ENCODE peak calls at places on chromosome 17, in six cellular contexts. One of them, this sample, is unnamed. For H3K4me1, the result is how much of the 10 kb centered on the place peaks cover.

GRCh38 chr17:80859004-80859941 is 132.4 kb upstream of the CHMP6 start:
- DNase-seq in adrenal gland: peak
- DNase-seq in mucosa of descending colon: peak
- DNase-seq in OCI-LY7: no peak
- DNase-seq in stomach: peak
- DNase-seq in A549: peak
- DNase-seq in this sample: no peak

GRCh38 chr17:52178013-52178412 is 19.5 kb upstream of the CA10 start:
- DNase-seq in adrenal gland: no peak
- DNase-seq in mucosa of descending colon: no peak
- DNase-seq in OCI-LY7: no peak
- DNase-seq in stomach: no peak
- DNase-seq in A549: no peak
- DNase-seq in this sample: no peak

GRCh38 chr17:83191388-83192160 is 112.2 kb downstream of the METRNL start:
- DNase-seq in adrenal gland: no peak
- DNase-seq in mucosa of descending colon: no peak
- DNase-seq in OCI-LY7: no peak
- DNase-seq in stomach: no peak
- DNase-seq in A549: no peak
- DNase-seq in this sample: no peak

GRCh38 chr17:48613862-48614694 is 1.0 kb downstream of the HOXB8 start:
- DNase-seq in adrenal gland: peak
- DNase-seq in mucosa of descending colon: no peak
- DNase-seq in OCI-LY7: no peak
- DNase-seq in stomach: no peak
- DNase-seq in A549: peak
- DNase-seq in this sample: no peak

GRCh38 chr17:21502301-21502700 is 126.1 kb downstream of the KCNJ12 start:
- DNase-seq in adrenal gland: no peak
- DNase-seq in mucosa of descending colon: no peak
- DNase-seq in OCI-LY7: no peak
- DNase-seq in stomach: no peak
- DNase-seq in A549: no peak
- DNase-seq in this sample: no peak

GRCh38 chr17:42527932-42528331 is 8.1 kb upstream of the NAGLU start:
- DNase-seq in adrenal gland: no peak
- DNase-seq in mucosa of descending colon: no peak
- DNase-seq in OCI-LY7: no peak
- DNase-seq in stomach: no peak
- DNase-seq in A549: no peak
- DNase-seq in this sample: no peak

GRCh38 chr17:82838386-82839063 is 1.3 kb downstream of the ZNF750 start:
- DNase-seq in adrenal gland: peak
- DNase-seq in mucosa of descending colon: peak
- DNase-seq in OCI-LY7: no peak
- DNase-seq in stomach: no peak
- DNase-seq in A549: no peak
- DNase-seq in this sample: peak

GRCh38 chr17:80260791-80261158 is at the start of gene RNF213:
- DNase-seq in adrenal gland: peak
- DNase-seq in mucosa of descending colon: peak
- DNase-seq in OCI-LY7: peak
- DNase-seq in stomach: peak
- DNase-seq in A549: no peak
- DNase-seq in this sample: peak

GRCh38 chr17:81388612-81389367 is 6.5 kb upstream of the BAHCC1 start:
- DNase-seq in adrenal gland: peak
- DNase-seq in mucosa of descending colon: no peak
- DNase-seq in OCI-LY7: no peak
- DNase-seq in stomach: no peak
- DNase-seq in A549: peak
- DNase-seq in this sample: no peak

GRCh38 chr17:33664116-33664840 is 371.2 kb upstream of the ASIC2 start:
- DNase-seq in adrenal gland: no peak
- DNase-seq in mucosa of descending colon: no peak
- DNase-seq in OCI-LY7: no peak
- DNase-seq in stomach: no peak
- DNase-seq in A549: no peak
- DNase-seq in this sample: no peak

GRCh38 chr17:72432143-72432604 is 311.4 kb downstream of the SOX9 start:
- DNase-seq in adrenal gland: no peak
- DNase-seq in mucosa of descending colon: peak
- DNase-seq in OCI-LY7: no peak
- DNase-seq in stomach: no peak
- DNase-seq in A549: no peak
- DNase-seq in this sample: no peak

GRCh38 chr17:47791025-47791424 is 30.6 kb downstream of the OSBPL7 start:
- DNase-seq in adrenal gland: no peak
- DNase-seq in mucosa of descending colon: no peak
- DNase-seq in OCI-LY7: no peak
- DNase-seq in stomach: no peak
- DNase-seq in A549: no peak
- DNase-seq in this sample: no peak

GRCh38 chr17:71417142-71417541 is 703.7 kb upstream of the SOX9 start:
- DNase-seq in adrenal gland: no peak
- DNase-seq in mucosa of descending colon: no peak
- DNase-seq in OCI-LY7: no peak
- DNase-seq in stomach: no peak
- DNase-seq in A549: no peak
- DNase-seq in this sample: no peak

GRCh38 chr17:38405654-38406053 is 22.6 kb upstream of the ARHGAP23 start:
- DNase-seq in adrenal gland: no peak
- DNase-seq in mucosa of descending colon: no peak
- DNase-seq in OCI-LY7: no peak
- DNase-seq in stomach: no peak
- DNase-seq in A549: no peak
- DNase-seq in this sample: no peak

GRCh38 chr17:41784207-41784744 is 2.2 kb downstream of the JUP start:
- DNase-seq in adrenal gland: peak
- DNase-seq in mucosa of descending colon: peak
- DNase-seq in OCI-LY7: no peak
- DNase-seq in stomach: peak
- DNase-seq in A549: peak
- DNase-seq in this sample: no peak

GRCh38 chr17:68981288-68981687 is 26.1 kb upstream of the ABCA8 start:
- DNase-seq in adrenal gland: peak
- DNase-seq in mucosa of descending colon: peak
- DNase-seq in OCI-LY7: no peak
- DNase-seq in stomach: peak
- DNase-seq in A549: no peak
- DNase-seq in this sample: no peak

GRCh38 chr17:40553694-40554534 is 11.4 kb downstream of the CCR7 start:
- DNase-seq in adrenal gland: peak
- DNase-seq in mucosa of descending colon: peak
- DNase-seq in OCI-LY7: peak
- DNase-seq in stomach: peak
- DNase-seq in A549: no peak
- DNase-seq in this sample: peak

GRCh38 chr17:2595200-2595599 is 1.7 kb downstream of the PAFAH1B1 start:
- DNase-seq in adrenal gland: no peak
- DNase-seq in mucosa of descending colon: no peak
- DNase-seq in OCI-LY7: peak
- DNase-seq in stomach: no peak
- DNase-seq in A549: no peak
- DNase-seq in this sample: no peak

GRCh38 chr17:65064452-65065019 is 8.0 kb upstream of the GNA13 start:
- DNase-seq in adrenal gland: no peak
- DNase-seq in mucosa of descending colon: no peak
- DNase-seq in OCI-LY7: no peak
- DNase-seq in stomach: no peak
- DNase-seq in A549: peak
- DNase-seq in this sample: no peak

GRCh38 chr17:68600123-68600880 is 865 bp downstream of the FAM20A start:
- DNase-seq in adrenal gland: no peak
- DNase-seq in mucosa of descending colon: no peak
- DNase-seq in OCI-LY7: no peak
- DNase-seq in stomach: peak
- DNase-seq in A549: peak
- DNase-seq in this sample: peak

GRCh38 chr17:29933379-29933778 is 3.4 kb upstream of the SSH2 start:
- DNase-seq in adrenal gland: peak
- DNase-seq in mucosa of descending colon: peak
- DNase-seq in OCI-LY7: no peak
- DNase-seq in stomach: no peak
- DNase-seq in A549: peak
- DNase-seq in this sample: no peak

GRCh38 chr17:18962494-18962815 is 10.5 kb downstream of the SLC5A10 start:
- DNase-seq in adrenal gland: no peak
- DNase-seq in mucosa of descending colon: no peak
- DNase-seq in OCI-LY7: no peak
- DNase-seq in stomach: no peak
- DNase-seq in A549: no peak
- DNase-seq in this sample: no peak

GRCh38 chr17:78255953-78256704 is 24.7 kb downstream of the TMEM235 start:
- DNase-seq in adrenal gland: no peak
- DNase-seq in mucosa of descending colon: no peak
- DNase-seq in OCI-LY7: no peak
- DNase-seq in stomach: no peak
- DNase-seq in A549: no peak
- DNase-seq in this sample: peak

GRCh38 chr17:78257810-78258322 is 26.4 kb downstream of the TMEM235 start:
- DNase-seq in adrenal gland: peak
- DNase-seq in mucosa of descending colon: no peak
- DNase-seq in OCI-LY7: peak
- DNase-seq in stomach: peak
- DNase-seq in A549: no peak
- DNase-seq in this sample: peak

GRCh38 chr17:78255029-78255656 is 23.7 kb downstream of the TMEM235 start:
- DNase-seq in adrenal gland: no peak
- DNase-seq in mucosa of descending colon: no peak
- DNase-seq in OCI-LY7: no peak
- DNase-seq in stomach: no peak
- DNase-seq in A549: no peak
- DNase-seq in this sample: peak

GRCh38 chr17:78258323-78259229 is 27.1 kb downstream of the TMEM235 start:
- DNase-seq in adrenal gland: peak
- DNase-seq in mucosa of descending colon: peak
- DNase-seq in OCI-LY7: peak
- DNase-seq in stomach: peak
- DNase-seq in A549: no peak
- DNase-seq in this sample: peak

DNA sequence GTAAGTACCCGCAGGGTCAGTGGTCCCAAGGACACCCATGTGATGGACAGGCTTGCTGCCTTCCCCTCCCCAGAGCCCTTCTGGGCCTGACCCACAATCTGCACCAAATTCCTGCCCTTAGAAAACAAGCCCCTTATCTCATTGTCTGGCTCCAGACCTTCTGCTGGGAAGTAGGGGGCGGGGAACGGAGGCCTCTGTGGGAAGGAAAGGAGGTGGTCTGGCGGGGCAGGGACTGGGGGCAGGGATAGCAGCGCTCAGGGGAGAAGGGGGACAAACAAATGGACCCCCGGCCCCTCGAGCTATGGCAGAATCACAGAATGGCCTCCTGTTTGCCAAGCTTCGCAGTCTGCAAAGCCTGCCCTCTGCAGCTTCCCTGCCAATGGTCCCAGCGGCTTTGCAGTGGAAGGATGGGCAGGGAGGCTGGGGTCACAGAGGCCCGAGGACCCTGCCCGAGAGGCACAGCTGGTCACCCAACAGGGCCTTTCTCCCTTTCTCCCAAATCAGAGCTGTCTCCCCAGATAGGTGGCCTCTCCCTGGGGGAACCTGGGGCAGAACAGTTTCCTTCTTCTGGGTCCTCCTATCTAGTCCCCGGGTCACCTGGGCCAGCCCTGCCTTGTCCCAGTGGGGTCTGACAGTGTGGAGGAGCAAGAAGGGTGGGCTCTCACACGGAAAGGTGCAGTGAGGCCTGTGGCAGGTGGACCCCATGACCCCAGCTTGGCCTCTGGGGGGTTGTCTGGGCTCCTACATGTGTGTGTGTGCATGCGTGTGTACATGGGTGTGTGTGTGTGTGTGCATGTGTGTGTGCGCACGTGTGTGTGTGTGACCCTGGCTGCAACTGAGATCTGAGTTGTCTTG is 25.5 kb downstream of the TMEM235 start:
- DNase-seq in adrenal gland: no peak
- DNase-seq in mucosa of descending colon: no peak
- DNase-seq in OCI-LY7: no peak
- DNase-seq in stomach: no peak
- DNase-seq in A549: no peak
- DNase-seq in this sample: peak
- H3K4me1 ChIP-seq in adrenal gland: under half
- H3K4me1 ChIP-seq in mucosa of descending colon: under half
- H3K4me1 ChIP-seq in OCI-LY7: under half
- H3K4me1 ChIP-seq in stomach: under half
- H3K4me1 ChIP-seq in A549: under half
- H3K4me1 ChIP-seq in this sample: under half

DNA sequence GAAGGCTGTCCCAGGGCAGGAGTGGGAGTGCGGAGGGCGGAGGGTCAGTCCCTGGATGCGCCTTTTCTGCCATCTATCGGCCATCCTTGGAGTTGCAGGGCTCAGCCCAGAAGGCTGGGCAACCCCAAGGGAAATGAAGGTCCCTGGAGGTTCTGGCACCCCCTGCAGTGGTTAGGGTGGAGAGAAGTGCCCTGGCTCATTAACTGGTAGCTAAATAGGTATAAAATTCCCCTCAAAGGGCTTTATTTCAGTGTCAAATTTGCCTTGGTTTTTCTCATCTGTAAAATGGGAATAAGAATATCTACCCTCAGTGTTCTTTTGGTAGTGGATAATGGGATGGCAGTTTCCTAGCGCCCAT is 22.4 kb downstream of the C17orf75 start:
- DNase-seq in adrenal gland: peak
- DNase-seq in mucosa of descending colon: peak
- DNase-seq in OCI-LY7: peak
- DNase-seq in stomach: peak
- DNase-seq in A549: peak
- DNase-seq in this sample: peak
- H3K4me3 ChIP-seq in adrenal gland: no peak
- H3K4me3 ChIP-seq in mucosa of descending colon: no peak
- H3K4me3 ChIP-seq in OCI-LY7: no peak
- H3K4me3 ChIP-seq in stomach: peak
- H3K4me3 ChIP-seq in A549: no peak
- H3K4me3 ChIP-seq in this sample: peak

DNA sequence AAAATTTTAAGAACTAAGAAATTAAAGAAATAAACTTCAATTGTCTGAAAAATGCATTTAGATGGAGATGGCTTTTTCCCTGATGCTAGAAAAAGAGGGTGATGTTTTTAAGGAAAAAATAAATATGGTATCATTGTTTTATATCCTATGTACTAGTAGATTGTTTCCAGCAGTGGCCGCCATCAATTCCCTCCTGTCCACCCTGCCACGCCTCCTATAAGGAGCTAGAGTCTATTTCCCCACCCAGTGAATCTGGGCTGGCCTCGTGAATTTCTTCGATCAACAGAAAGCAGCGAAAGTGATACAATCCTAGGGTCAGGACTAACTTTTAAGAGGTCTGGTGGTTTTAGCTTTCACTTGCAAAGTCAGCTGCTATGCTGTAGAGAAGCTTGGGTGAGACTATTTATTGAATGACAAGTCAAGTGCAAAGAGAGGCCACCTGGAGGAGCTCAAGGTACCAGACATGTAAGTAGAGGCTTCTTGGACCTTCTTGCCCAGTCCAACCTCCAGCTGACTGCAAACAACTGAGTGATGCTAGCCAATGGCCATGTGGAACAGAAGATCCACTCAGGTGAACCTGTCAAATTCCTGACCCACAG is 80.9 kb upstream of the MTMR4 start:
- DNase-seq in adrenal gland: no peak
- DNase-seq in mucosa of descending colon: no peak
- DNase-seq in OCI-LY7: peak
- DNase-seq in stomach: no peak
- DNase-seq in A549: peak
- DNase-seq in this sample: no peak
- TF ChIP-seq CTCF in adrenal gland: no peak
- TF ChIP-seq CTCF in mucosa of descending colon: no peak
- TF ChIP-seq CTCF in OCI-LY7: peak
- TF ChIP-seq CTCF in stomach: no peak
- TF ChIP-seq CTCF in A549: no peak
- TF ChIP-seq CTCF in this sample: no peak

GRCh38 chr17:67442787-67443624 is 65.9 kb downstream of the PITPNC1 start:
- DNase-seq in adrenal gland: no peak
- DNase-seq in mucosa of descending colon: no peak
- DNase-seq in OCI-LY7: no peak
- DNase-seq in stomach: no peak
- DNase-seq in A549: no peak
- DNase-seq in this sample: peak
- H3K4me1 ChIP-seq in adrenal gland: under half
- H3K4me1 ChIP-seq in mucosa of descending colon: under half
- H3K4me1 ChIP-seq in OCI-LY7: under half
- H3K4me1 ChIP-seq in stomach: under half
- H3K4me1 ChIP-seq in A549: under half
- H3K4me1 ChIP-seq in this sample: under half

This sample was measured in upper lobe of right lung.